ENCODE peak calls at places on chromosomes 7 and 10, in ten cellular contexts. I is IMR-90; U is tibial artery; W is astrocyte; C is uterus; R is AG04449; T is HCT116; N is CD8-positive, alpha-beta T cell; F is brain microvascular endothelial cell; Q is epithelial cell of esophagus. J is an unnamed sample.

GRCh38 chr7:42053834-42054233 is 183.2 kb downstream of the GLI3 start:
- DNase-seq in T (no peak), R (no peak), N (no peak), I (peak), W (peak), F (no peak), Q (no peak), U (no peak), C (no peak), J (no peak)

GRCh38 chr10:119501690-119502089 is 40.8 kb downstream of the RGS10 start:
- DNase-seq in U (no peak), T (no peak), N (peak), F (no peak), W (no peak), Q (no peak), C (no peak), I (no peak), R (no peak), J (no peak)

GRCh38 chr7:12231097-12231496 is 20.0 kb downstream of the TMEM106B start:
- DNase-seq in C (no peak), U (no peak), F (no peak), R (no peak), I (no peak), T (no peak), N (no peak), W (no peak), Q (no peak), J (no peak)

GRCh38 chr10:132185601-132186487 is 904 bp upstream of the DPYSL4 start:
- DNase-seq in R (no peak), N (peak), I (peak), U (no peak), W (no peak), Q (peak), F (no peak), C (peak), T (peak), J (peak)

GRCh38 chr7:90955641-90956207 is 308.5 kb upstream of the FZD1 start:
- DNase-seq in T (no peak), F (no peak), I (no peak), U (no peak), N (no peak), C (no peak), Q (no peak), R (no peak), W (no peak), J (no peak)

GRCh38 chr10:128043259-128044045 is 82.8 kb downstream of the MKI67 start:
- DNase-seq in C (no peak), W (no peak), R (no peak), N (no peak), Q (no peak), T (no peak), U (no peak), F (no peak), I (no peak), J (no peak)

GRCh38 chr7:44240983-44241510 is 40.3 kb downstream of the YKT6 start:
- DNase-seq in C (peak), R (peak), N (peak), Q (peak), I (peak), F (peak), U (peak), T (peak), W (peak), J (peak)

GRCh38 chr10:70759769-70760168 is 25.4 kb downstream of the TBATA start:
- DNase-seq in T (no peak), C (no peak), I (no peak), F (no peak), R (no peak), Q (peak), U (peak), W (no peak), N (no peak), J (no peak)

GRCh38 chr10:60979667-60980104 is 35.7 kb upstream of the RHOBTB1 start:
- DNase-seq in F (no peak), W (no peak), I (no peak), Q (no peak), R (no peak), T (no peak), C (no peak), N (no peak), U (no peak), J (no peak)

GRCh38 chr7:82257118-82257695 is 186.4 kb downstream of the CACNA2D1 start:
- DNase-seq in W (no peak), N (no peak), F (no peak), R (no peak), C (no peak), T (no peak), Q (no peak), U (no peak), I (no peak), J (no peak)

GRCh38 chr7:6648815-6649104 is 11.6 kb downstream of the ZNF316 start:
- DNase-seq in W (no peak), R (no peak), I (no peak), C (no peak), U (no peak), F (no peak), T (no peak), Q (no peak), N (no peak), J (no peak)

GRCh38 chr7:117014673-117015133 is 61.4 kb downstream of the ST7 start:
- DNase-seq in U (peak), Q (peak), R (no peak), F (peak), T (no peak), I (peak), C (peak), N (no peak), W (peak), J (peak)

GRCh38 chr10:125227546-125227945 is 67.2 kb upstream of the CTBP2 start:
- DNase-seq in T (no peak), Q (no peak), U (peak), W (no peak), N (no peak), R (no peak), I (no peak), C (no peak), F (no peak), J (no peak)

GRCh38 chr10:80596391-80597257 is 58.9 kb downstream of the SH2D4B start:
- DNase-seq in N (peak), C (no peak), F (peak), T (peak), R (no peak), U (no peak), I (peak), W (peak), Q (peak), J (peak)

GRCh38 chr7:85068796-85069195 is 118.1 kb downstream of the SEMA3D start:
- DNase-seq in C (no peak), Q (peak), R (peak), T (no peak), U (no peak), I (peak), F (peak), N (no peak), W (peak), J (peak)

DNA sequence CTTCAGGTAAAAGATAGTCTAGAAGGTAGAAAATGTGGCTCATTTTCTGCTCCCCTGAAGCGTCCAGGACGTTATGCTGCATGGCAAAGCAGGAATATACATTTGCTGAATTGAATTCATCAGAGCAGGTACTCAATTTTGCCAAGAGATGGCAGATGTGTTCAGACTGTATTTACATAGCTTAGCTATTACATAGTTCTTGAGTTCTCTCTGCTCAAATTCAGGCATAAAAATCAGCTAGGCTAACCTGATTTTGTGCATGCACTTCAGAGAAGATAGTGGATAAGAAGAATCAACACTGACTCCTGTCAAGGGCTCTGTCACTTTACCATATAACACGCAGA is 209.2 kb upstream of the FAM3C start:
- DNase-seq in U (no peak), Q (peak), R (no peak), I (peak), F (peak), T (no peak), W (no peak), N (no peak), C (no peak), J (peak)
- TF ChIP-seq CTCF in U (no peak), Q (peak), R (no peak), I (peak), F (peak), T (peak), W (peak), N (no peak), C (no peak), J (peak)

GRCh38 chr7:23473848-23474097 is 3.5 kb upstream of the IGF2BP3 start:
- DNase-seq in F (no peak), U (no peak), C (no peak), Q (no peak), T (no peak), R (no peak), W (no peak), N (no peak), I (no peak), J (no peak)

GRCh38 chr7:23475579-23475844 is 5.2 kb upstream of the IGF2BP3 start:
- DNase-seq in U (no peak), R (no peak), F (no peak), W (no peak), I (no peak), N (no peak), Q (no peak), T (no peak), C (no peak), J (no peak)

GRCh38 chr7:23476286-23477169 is 6.2 kb upstream of the IGF2BP3 start:
- DNase-seq in N (no peak), W (no peak), R (no peak), F (no peak), I (no peak), U (no peak), Q (no peak), T (no peak), C (no peak), J (no peak)

GRCh38 chr7:23474098-23474828 is 4.0 kb upstream of the IGF2BP3 start:
- DNase-seq in F (peak), U (peak), Q (peak), T (peak), C (no peak), N (peak), W (peak), R (peak), I (peak), J (peak)

GRCh38 chr7:23474829-23475578 is 4.7 kb upstream of the IGF2BP3 start:
- DNase-seq in N (no peak), R (no peak), I (no peak), Q (no peak), T (no peak), C (no peak), U (no peak), F (no peak), W (no peak), J (no peak)
- H3K4me3 ChIP-seq in N (no peak), R (peak), I (peak), Q (peak), T (peak), C (no peak), U (no peak), F (peak), W (peak), J (peak)

DNA sequence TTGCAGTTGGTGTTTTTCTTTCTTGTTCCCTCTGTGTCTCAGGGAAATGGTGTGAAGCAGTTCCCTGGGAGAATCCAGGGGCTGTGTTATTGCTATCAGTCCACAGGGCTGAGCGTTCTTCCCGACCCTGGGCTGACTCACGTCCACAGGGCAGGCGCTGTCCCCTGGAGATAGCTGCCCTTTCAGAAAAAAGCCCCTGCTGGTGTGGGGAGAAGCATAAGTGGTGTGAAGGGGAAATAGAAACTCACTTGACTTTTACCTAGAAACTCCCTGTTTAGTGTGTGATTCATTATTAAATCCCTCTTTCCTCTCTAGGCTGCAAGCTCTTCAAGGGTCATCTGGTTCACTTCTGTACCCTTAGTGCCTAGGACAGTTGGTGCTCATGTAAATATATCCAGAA is 63.3 kb upstream of the SMNDC1 start:
- DNase-seq in Q (no peak), N (no peak), T (no peak), W (no peak), R (no peak), U (peak), F (peak), I (peak), C (no peak), J (no peak)
- TF ChIP-seq CTCF in Q (no peak), N (no peak), T (no peak), W (no peak), R (no peak), U (no peak), F (peak), I (no peak), C (no peak), J (no peak)

GRCh38 chr10:73731588-73732375 is 12.4 kb upstream of the SEC24C start:
- DNase-seq in N (no peak), Q (no peak), I (no peak), F (no peak), W (no peak), C (no peak), R (no peak), U (no peak), T (no peak), J (no peak)
- H3K4me3 ChIP-seq in N (no peak), Q (no peak), I (no peak), F (no peak), W (no peak), C (peak), R (peak), U (no peak), T (no peak), J (peak)

GRCh38 chr7:73838642-73839041 is 3.7 kb downstream of the METTL27 start:
- DNase-seq in W (no peak), U (no peak), Q (peak), T (no peak), R (no peak), I (no peak), N (no peak), F (no peak), C (no peak), J (no peak)

GRCh38 chr7:73841689-73842247 is 548 bp downstream of the METTL27 start:
- DNase-seq in Q (no peak), N (no peak), F (no peak), I (no peak), W (no peak), R (no peak), T (no peak), U (peak), C (no peak), J (no peak)

GRCh38 chr7:73840715-73841379 is 1.5 kb downstream of the METTL27 start:
- DNase-seq in N (no peak), U (no peak), R (no peak), F (no peak), T (no peak), W (no peak), I (no peak), C (no peak), Q (no peak), J (no peak)

GRCh38 chr7:73839290-73839689 is 3.0 kb downstream of the METTL27 start:
- DNase-seq in T (no peak), Q (no peak), I (no peak), U (no peak), R (no peak), W (no peak), F (no peak), C (no peak), N (no peak), J (no peak)

GRCh38 chr7:73839743-73840714 is 2.3 kb downstream of the METTL27 start:
- DNase-seq in I (no peak), C (no peak), W (no peak), F (no peak), U (no peak), N (no peak), Q (no peak), R (no peak), T (no peak), J (no peak)
- TF ChIP-seq CTCF in I (no peak), C (no peak), W (no peak), F (peak), U (no peak), N (no peak), Q (peak), R (no peak), T (peak), J (no peak)

GRCh38 chr10:85926986-85927385 is 439.6 kb downstream of the GRID1 start:
- DNase-seq in I (no peak), F (no peak), R (no peak), Q (peak), W (no peak), T (no peak), C (no peak), U (no peak), N (no peak), J (no peak)
- H3K4me3 ChIP-seq in I (no peak), F (no peak), R (no peak), Q (no peak), W (no peak), T (no peak), C (no peak), U (no peak), N (no peak), J (no peak)

J was measured in fibroblast of villous mesenchyme.